ENCODE peak calls at places on chromosomes 7 and 10, in eight cellular contexts. Y is KBM-7; N is EL; M is iris pigment epithelial cell; Q is activated T-cell treated with anti-CD3 and anti-CD28 coated beads, Interleukin-2, amount 50 U/mL, for 4 hours; C is BE2C; U is stimulated activated naive CD8-positive, alpha-beta T cell treated with anti-CD3 and anti-CD28 coated beads, Interleukin-15, amount 100 ng/mL, for 72 hours; I is activated CD8-positive, alpha-beta T cell treated with anti-CD3 and anti-CD28 coated beads, Interleukin-2, amount 10 ng/mL, durations not matched to agents 7 days and 5 days. F is an unnamed sample.

GRCh38 chr10:63114031-63114814 is 18.9 kb upstream of the NRBF2 start:
- DNase-seq in N (peak), U (no peak), M (peak), I (no peak), Y (no peak), Q (no peak), C (no peak), F (no peak)

GRCh38 chr10:92410501-92410900 is 119.5 kb downstream of the MARCHF5 start:
- DNase-seq in M (no peak), I (no peak), C (no peak), Y (no peak), Q (no peak), N (no peak), U (no peak), F (no peak)

GRCh38 chr7:149205690-149206381 is 10.5 kb downstream of the ZNF282 start:
- DNase-seq in M (peak), U (no peak), Q (no peak), Y (no peak), C (no peak), I (no peak), N (no peak), F (no peak)

GRCh38 chr7:140704205-140704604 is 7.7 kb downstream of the NDUFB2 start:
- DNase-seq in M (no peak), C (no peak), I (peak), N (no peak), U (no peak), Y (no peak), Q (no peak), F (no peak)

GRCh38 chr7:157795631-157796030 is 458.8 kb downstream of the DNAJB6 start:
- DNase-seq in C (no peak), Q (no peak), U (no peak), I (no peak), N (no peak), M (no peak), Y (no peak), F (no peak)

GRCh38 chr7:76225379-76225778 is 23.7 kb downstream of the SRRM3 start:
- DNase-seq in M (peak), N (peak), I (peak), Q (no peak), Y (peak), U (no peak), C (no peak), F (peak)

GRCh38 chr7:92466682-92467081 is 11.1 kb downstream of the ERVW-1 start:
- DNase-seq in I (no peak), C (no peak), M (no peak), N (no peak), Y (no peak), U (no peak), Q (no peak), F (no peak)

GRCh38 chr10:58781873-58782488 is 269.3 kb downstream of the BICC1 start:
- DNase-seq in Q (no peak), C (peak), I (peak), Y (peak), U (no peak), M (peak), N (peak), F (no peak)

GRCh38 chr7:30272126-30272525 is 12.3 kb upstream of the ZNRF2 start:
- DNase-seq in N (no peak), I (no peak), Y (no peak), Q (no peak), C (no peak), U (no peak), M (no peak), F (no peak)

GRCh38 chr7:18086165-18087030 is 58.8 kb upstream of the PRPS1L1 start:
- DNase-seq in M (peak), Y (peak), U (no peak), C (peak), I (no peak), Q (no peak), N (peak), F (no peak)

GRCh38 chr7:87223666-87224065 is 4.1 kb upstream of the TMEM243 start:
- DNase-seq in Q (no peak), N (peak), Y (no peak), M (no peak), U (no peak), C (no peak), I (no peak), F (no peak)

GRCh38 chr7:6392712-6393666 is 54.8 kb downstream of the DAGLB start:
- DNase-seq in M (peak), N (peak), Y (peak), C (no peak), I (no peak), U (peak), Q (peak), F (no peak)

GRCh38 chr7:157754416-157754790 is 417.6 kb downstream of the DNAJB6 start:
- DNase-seq in C (no peak), Y (no peak), I (no peak), Q (no peak), U (no peak), M (no peak), N (no peak), F (no peak)

GRCh38 chr10:61503051-61503450 is 49.9 kb upstream of the TMEM26 start:
- DNase-seq in U (no peak), Y (no peak), Q (no peak), C (no peak), N (peak), I (no peak), M (peak), F (no peak)

GRCh38 chr10:66964946-66965345 is 39.1 kb downstream of the LRRTM3 start:
- DNase-seq in Y (no peak), C (no peak), U (no peak), I (no peak), Q (no peak), N (no peak), M (no peak), F (no peak)

GRCh38 chr7:155001756-155002410 is 1.0 kb downstream of the PAXIP1 start:
- DNase-seq in Q (no peak), U (peak), N (peak), M (peak), C (peak), I (no peak), Y (no peak), F (peak)

GRCh38 chr7:42002654-42003053 is 234.4 kb downstream of the GLI3 start:
- DNase-seq in Y (no peak), N (no peak), C (no peak), M (no peak), Q (no peak), U (no peak), I (no peak), F (no peak)

GRCh38 chr7:120731276-120731675 is 126.7 kb downstream of the TSPAN12 start:
- DNase-seq in C (no peak), N (no peak), U (no peak), I (no peak), M (no peak), Y (no peak), Q (no peak), F (no peak)

GRCh38 chr7:74480861-74481417 is 27.2 kb downstream of the GTF2IRD1 start:
- DNase-seq in N (peak), M (peak), U (no peak), C (peak), Q (no peak), I (no peak), Y (peak), F (no peak)